ENCODE peak calls at places on chromosomes 4 and X, in seven cellular contexts. One of them, this sample, is unnamed.

GRCh38 chr4:79678472-79679202 is 270.6 kb upstream of the GK2 start:
- DNase-seq in coronary artery: no peak
- DNase-seq in colonic mucosa: no peak
- DNase-seq in kidney glomerular epithelial cell: no peak
- DNase-seq in NCI-H1092: no peak
- DNase-seq in nucleus accumbens: no peak
- DNase-seq in NCI-H82: no peak
- DNase-seq in this sample: no peak

GRCh38 chr4:119025440-119025839 is 110.2 kb upstream of the MYOZ2 start:
- DNase-seq in coronary artery: no peak
- DNase-seq in colonic mucosa: peak; percentile 66
- DNase-seq in kidney glomerular epithelial cell: peak; percentile 71
- DNase-seq in NCI-H1092: no peak
- DNase-seq in nucleus accumbens: no peak
- DNase-seq in NCI-H82: no peak
- DNase-seq in this sample: no peak

GRCh38 chr4:127165971-127166370 is 466.8 kb upstream of the INTU start:
- DNase-seq in coronary artery: no peak
- DNase-seq in colonic mucosa: no peak
- DNase-seq in kidney glomerular epithelial cell: no peak
- DNase-seq in NCI-H1092: no peak
- DNase-seq in nucleus accumbens: no peak
- DNase-seq in NCI-H82: no peak
- DNase-seq in this sample: no peak

GRCh38 chr4:150181536-150181935 is 103.3 kb downstream of the DCLK2 start:
- DNase-seq in coronary artery: no peak
- DNase-seq in colonic mucosa: no peak
- DNase-seq in kidney glomerular epithelial cell: no peak
- DNase-seq in NCI-H1092: no peak
- DNase-seq in nucleus accumbens: no peak
- DNase-seq in NCI-H82: no peak
- DNase-seq in this sample: peak; percentile 46

GRCh38 chr4:106687026-106687425 is 318.4 kb upstream of the GIMD1 start:
- DNase-seq in coronary artery: no peak
- DNase-seq in colonic mucosa: no peak
- DNase-seq in kidney glomerular epithelial cell: no peak
- DNase-seq in NCI-H1092: no peak
- DNase-seq in nucleus accumbens: no peak
- DNase-seq in NCI-H82: no peak
- DNase-seq in this sample: no peak

GRCh38 chr4:53932784-53933183 is 131.6 kb downstream of the CHIC2 start:
- DNase-seq in coronary artery: no peak
- DNase-seq in colonic mucosa: no peak
- DNase-seq in kidney glomerular epithelial cell: no peak
- DNase-seq in NCI-H1092: no peak
- DNase-seq in nucleus accumbens: no peak
- DNase-seq in NCI-H82: no peak
- DNase-seq in this sample: no peak

GRCh38 chrX:153598541-153599191 is at the start of gene CCNQ:
- DNase-seq in coronary artery: no peak
- DNase-seq in colonic mucosa: no peak
- DNase-seq in kidney glomerular epithelial cell: peak; percentile 26
- DNase-seq in NCI-H1092: peak; percentile 16
- DNase-seq in nucleus accumbens: no peak
- DNase-seq in NCI-H82: peak; percentile 42
- DNase-seq in this sample: no peak

GRCh38 chrX:77299549-77299948 is 147.6 kb upstream of the FGF16 start:
- DNase-seq in coronary artery: no peak
- DNase-seq in colonic mucosa: no peak
- DNase-seq in kidney glomerular epithelial cell: no peak
- DNase-seq in NCI-H1092: no peak
- DNase-seq in nucleus accumbens: no peak
- DNase-seq in NCI-H82: no peak
- DNase-seq in this sample: no peak

GRCh38 chr4:41644288-41644914 is 104.1 kb downstream of the PHOX2B start:
- DNase-seq in coronary artery: peak; percentile 80
- DNase-seq in colonic mucosa: peak; percentile 68
- DNase-seq in kidney glomerular epithelial cell: peak; percentile 32
- DNase-seq in NCI-H1092: no peak
- DNase-seq in nucleus accumbens: peak; percentile 73
- DNase-seq in NCI-H82: peak; percentile 50
- DNase-seq in this sample: peak; percentile 57

GRCh38 chr4:95548738-95549245 is at the start of gene UNC5C:
- DNase-seq in coronary artery: peak; percentile 96
- DNase-seq in colonic mucosa: peak; percentile 56
- DNase-seq in kidney glomerular epithelial cell: peak; percentile 76
- DNase-seq in NCI-H1092: no peak
- DNase-seq in nucleus accumbens: peak; percentile 80
- DNase-seq in NCI-H82: peak; percentile 74
- DNase-seq in this sample: peak; percentile 77

GRCh38 chrX:139762400-139763183 is 54.6 kb upstream of the MCF2 start:
- DNase-seq in coronary artery: no peak
- DNase-seq in colonic mucosa: no peak
- DNase-seq in kidney glomerular epithelial cell: no peak
- DNase-seq in NCI-H1092: no peak
- DNase-seq in nucleus accumbens: no peak
- DNase-seq in NCI-H82: no peak
- DNase-seq in this sample: no peak

GRCh38 chr4:18401435-18401834 is 379.9 kb upstream of the LCORL start:
- DNase-seq in coronary artery: no peak
- DNase-seq in colonic mucosa: no peak
- DNase-seq in kidney glomerular epithelial cell: no peak
- DNase-seq in NCI-H1092: no peak
- DNase-seq in nucleus accumbens: no peak
- DNase-seq in NCI-H82: no peak
- DNase-seq in this sample: peak; percentile 23

GRCh38 chr4:134773497-134774000 is 572.0 kb upstream of the PABPC4L start:
- DNase-seq in coronary artery: no peak
- DNase-seq in colonic mucosa: no peak
- DNase-seq in kidney glomerular epithelial cell: no peak
- DNase-seq in NCI-H1092: no peak
- DNase-seq in nucleus accumbens: no peak
- DNase-seq in NCI-H82: no peak
- DNase-seq in this sample: no peak

GRCh38 chrX:121876316-121876715 is 828.9 kb downstream of the GLUD2 start:
- DNase-seq in coronary artery: no peak
- DNase-seq in colonic mucosa: no peak
- DNase-seq in kidney glomerular epithelial cell: no peak
- DNase-seq in NCI-H1092: no peak
- DNase-seq in nucleus accumbens: no peak
- DNase-seq in NCI-H82: no peak
- DNase-seq in this sample: no peak

GRCh38 chr4:6548201-6548881 is 26.6 kb upstream of the MAN2B2 start:
- DNase-seq in coronary artery: no peak
- DNase-seq in colonic mucosa: no peak
- DNase-seq in kidney glomerular epithelial cell: no peak
- DNase-seq in NCI-H1092: peak; percentile 64
- DNase-seq in nucleus accumbens: no peak
- DNase-seq in NCI-H82: peak; percentile 57
- DNase-seq in this sample: no peak

GRCh38 chrX:40201486-40201885 is 103.7 kb upstream of the BCOR start:
- DNase-seq in coronary artery: no peak
- DNase-seq in colonic mucosa: no peak
- DNase-seq in kidney glomerular epithelial cell: no peak
- DNase-seq in NCI-H1092: no peak
- DNase-seq in nucleus accumbens: no peak
- DNase-seq in NCI-H82: no peak
- DNase-seq in this sample: no peak

This sample was measured in NCI-H2227 treated with DMSO at 0.1 percent for 48 hours.